ENCODE peak calls at places on chromosomes 2 and 18, in nine cellular contexts. T is iPS-NIHi11; J is AG04449; L is T-helper 9 cell; Z is activated T-cell treated with anti-CD3 and anti-CD28 coated beads for 1 hour; R is memory B cell; K is stimulated activated CD4-positive, alpha-beta T cell treated with anti-CD3 and anti-CD28 coated beads, Interleukin-2, amount 100 ng/mL, for 48 hours; Q is fibroblast of pulmonary artery; O is ACHN. X is an unnamed sample.

GRCh38 chr2:71611247-71611646 is 157.9 kb downstream of the DYSF start:
- DNase-seq in T (no peak), J (no peak), L (no peak), Z (no peak), R (no peak), K (no peak), Q (no peak), O (no peak), X (no peak)

GRCh38 chr2:30680121-30680520 is 127.1 kb downstream of the CAPN13 start:
- DNase-seq in T (no peak), J (no peak), L (no peak), Z (no peak), R (no peak), K (no peak), Q (no peak), O (no peak), X (no peak)

GRCh38 chr2:43225093-43225787 is 1.2 kb downstream of the ZFP36L2 start:
- DNase-seq in T (no peak), J (no peak), L (peak; percentile 48), Z (peak; percentile 54), R (peak; percentile 65), K (no peak), Q (peak; percentile 79), O (peak; percentile 57), X (peak; percentile 57)

GRCh38 chr2:102520009-102520408 is 47.0 kb downstream of the SLC9A4 start:
- DNase-seq in T (peak; percentile 72), J (no peak), L (no peak), Z (no peak), R (no peak), K (peak; percentile 15), Q (peak; percentile 40), O (peak; percentile 56), X (peak; percentile 47)

GRCh38 chr18:22841840-22842239 is 91.3 kb upstream of the RBBP8 start:
- DNase-seq in T (no peak), J (no peak), L (no peak), Z (no peak), R (no peak), K (no peak), Q (no peak), O (no peak), X (no peak)

GRCh38 chr2:109538551-109538950 is 75.2 kb downstream of the SEPTIN10 start:
- DNase-seq in T (no peak), J (no peak), L (no peak), Z (no peak), R (no peak), K (no peak), Q (no peak), O (peak; percentile 24), X (no peak)

GRCh38 chr2:157261199-157261782 is 3.8 kb downstream of the GALNT5 start:
- DNase-seq in T (no peak), J (no peak), L (no peak), Z (no peak), R (no peak), K (peak; percentile 52), Q (peak; percentile 51), O (peak; percentile 24), X (no peak)

GRCh38 chr2:23009545-23010149 is 375.3 kb upstream of the KLHL29 start:
- DNase-seq in T (no peak), J (no peak), L (no peak), Z (no peak), R (no peak), K (no peak), Q (peak; percentile 11), O (peak; percentile 51), X (no peak)

GRCh38 chr2:43445248-43445647 is 150.6 kb downstream of the THADA start:
- DNase-seq in T (peak; percentile 29), J (no peak), L (no peak), Z (no peak), R (no peak), K (no peak), Q (no peak), O (no peak), X (no peak)

GRCh38 chr2:51247252-51247651 is 215.3 kb upstream of the NRXN1 start:
- DNase-seq in T (peak; percentile 13), J (no peak), L (no peak), Z (no peak), R (no peak), K (no peak), Q (no peak), O (no peak), X (no peak)

GRCh38 chr2:44529448-44529847 is 167.7 kb downstream of the CAMKMT start:
- DNase-seq in T (no peak), J (no peak), L (no peak), Z (no peak), R (no peak), K (no peak), Q (no peak), O (no peak), X (no peak)

GRCh38 chr2:43218550-43219382 is 7.6 kb downstream of the ZFP36L2 start:
- DNase-seq in T (no peak), J (no peak), L (peak; percentile 71), Z (peak; percentile 63), R (peak; percentile 60), K (no peak), Q (peak; percentile 18), O (no peak), X (peak; percentile 53)

GRCh38 chr2:46411245-46411641 is 68.1 kb upstream of the TMEM247 start:
- DNase-seq in T (no peak), J (no peak), L (no peak), Z (no peak), R (no peak), K (no peak), Q (no peak), O (no peak), X (no peak)

GRCh38 chr2:17646096-17646554 is 105.6 kb downstream of the VSNL1 start:
- DNase-seq in T (peak; percentile 49), J (peak; percentile 41), L (peak; percentile 9), Z (peak; percentile 7), R (peak; percentile 37), K (peak; percentile 59), Q (peak; percentile 92), O (peak; percentile 78), X (peak; percentile 66)

GRCh38 chr2:23413641-23414040 is 28.7 kb downstream of the KLHL29 start:
- DNase-seq in T (no peak), J (no peak), L (no peak), Z (no peak), R (no peak), K (no peak), Q (no peak), O (no peak), X (no peak)

GRCh38 chr2:152585830-152586484 is 131.3 kb downstream of the PRPF40A start:
- DNase-seq in T (no peak), J (peak; percentile 72), L (no peak), Z (no peak), R (no peak), K (no peak), Q (peak; percentile 90), O (peak; percentile 56), X (no peak)

GRCh38 chr2:23530909-23531276 is 145.9 kb downstream of the KLHL29 start:
- DNase-seq in T (no peak), J (no peak), L (no peak), Z (no peak), R (no peak), K (no peak), Q (no peak), O (no peak), X (no peak)

GRCh38 chr2:220891405-220891804 is 680.7 kb downstream of the EPHA4 start:
- DNase-seq in T (peak; percentile 65), J (peak; percentile 59), L (no peak), Z (no peak), R (no peak), K (no peak), Q (peak; percentile 53), O (peak; percentile 86), X (no peak)

GRCh38 chr2:128324897-128325410 is 6.3 kb upstream of the HS6ST1 start:
- DNase-seq in T (no peak), J (no peak), L (no peak), Z (no peak), R (no peak), K (no peak), Q (no peak), O (no peak), X (no peak)

GRCh38 chr2:172908275-172908674 is 167.4 kb upstream of the MAP3K20 start:
- DNase-seq in T (no peak), J (no peak), L (no peak), Z (no peak), R (no peak), K (no peak), Q (no peak), O (no peak), X (no peak)

X was measured in GM13977.